ENCODE peak calls at places on chromosome 17, in seven cellular contexts. B is GM12878, R is neural progenitor cell, L is dorsolateral prefrontal cortex, E is thoracic aorta, M is ascending aorta, Z is colonic mucosa. W is an unnamed sample.

GRCh38 chr17:82970818-82971610 is 108.4 kb upstream of the METRNL start:
- DNase-seq in B (no peak), R (no peak), L (no peak), E (no peak), M (no peak), Z (peak; percentile 11), W (no peak)

GRCh38 chr17:68383120-68383442 is 74.2 kb downstream of the WIPI1 start:
- DNase-seq in B (no peak), R (no peak), L (no peak), E (no peak), M (no peak), Z (no peak), W (no peak)

GRCh38 chr17:37079735-37080134 is 131.0 kb downstream of the AATF start:
- DNase-seq in B (no peak), R (no peak), L (no peak), E (no peak), M (no peak), Z (no peak), W (no peak)

GRCh38 chr17:42920922-42921321 is 20.3 kb downstream of the G6PC1 start:
- DNase-seq in B (no peak), R (no peak), L (no peak), E (no peak), M (no peak), Z (no peak), W (no peak)

GRCh38 chr17:41211845-41212466 is 14.5 kb upstream of the KRTAP9-2 start:
- DNase-seq in B (no peak), R (no peak), L (no peak), E (no peak), M (no peak), Z (no peak), W (no peak)

GRCh38 chr17:48722924-48723554 is at the start of gene PRAC2:
- DNase-seq in B (no peak), R (peak; percentile 51), L (no peak), E (no peak), M (no peak), Z (peak; percentile 85), W (no peak)

GRCh38 chr17:19248923-19249574 is 11.9 kb downstream of the EPN2 start:
- DNase-seq in B (no peak), R (no peak), L (peak; percentile 50), E (no peak), M (peak; percentile 70), Z (no peak), W (no peak)

GRCh38 chr17:50586421-50587247 is 26.1 kb downstream of the CACNA1G start:
- DNase-seq in B (no peak), R (no peak), L (no peak), E (no peak), M (no peak), Z (no peak), W (no peak)

GRCh38 chr17:20995164-20995872 is 47.5 kb downstream of the USP22 start:
- DNase-seq in B (no peak), R (no peak), L (no peak), E (no peak), M (peak; percentile 50), Z (no peak), W (peak; percentile 36)

GRCh38 chr17:62707425-62707739 is 79.9 kb downstream of the MRC2 start:
- DNase-seq in B (no peak), R (no peak), L (no peak), E (no peak), M (peak; percentile 34), Z (no peak), W (no peak)

GRCh38 chr17:56594528-56595418 is 1.3 kb downstream of the NOG start:
- DNase-seq in B (no peak), R (peak; percentile 63), L (no peak), E (no peak), M (no peak), Z (no peak), W (peak; percentile 45)

GRCh38 chr17:80812362-80813088 is 179.1 kb upstream of the CHMP6 start:
- DNase-seq in B (no peak), R (no peak), L (no peak), E (no peak), M (peak; percentile 53), Z (no peak), W (no peak)

GRCh38 chr17:32458367-32458766 is 14.1 kb downstream of the PSMD11 start:
- DNase-seq in B (no peak), R (no peak), L (no peak), E (no peak), M (no peak), Z (no peak), W (no peak)

GRCh38 chr17:81094744-81095607 is 60.0 kb downstream of the BAIAP2 start:
- DNase-seq in B (peak; percentile 21), R (peak; percentile 88), L (peak; percentile 94), E (peak; percentile 78), M (peak; percentile 89), Z (peak; percentile 76), W (peak; percentile 92)

GRCh38 chr17:44314869-44315661 is 6.7 kb downstream of the RUNDC3A start:
- DNase-seq in B (no peak), R (peak; percentile 84), L (peak; percentile 65), E (no peak), M (no peak), Z (no peak), W (no peak)

GRCh38 chr17:38415250-38416194 is 12.7 kb upstream of the ARHGAP23 start:
- DNase-seq in B (peak; percentile 11), R (peak; percentile 61), L (no peak), E (no peak), M (no peak), Z (no peak), W (no peak)

GRCh38 chr17:43363181-43363925 is 35.4 kb upstream of the ARL4D start:
- DNase-seq in B (no peak), R (no peak), L (no peak), E (no peak), M (peak; percentile 62), Z (no peak), W (no peak)

GRCh38 chr17:65855245-65855644 is 293.8 kb upstream of the AXIN2 start:
- DNase-seq in B (no peak), R (no peak), L (no peak), E (no peak), M (no peak), Z (peak; percentile 36), W (no peak)

GRCh38 chr17:59046192-59046591 is 60.5 kb downstream of the TRIM37 start:
- DNase-seq in B (no peak), R (no peak), L (no peak), E (no peak), M (no peak), Z (no peak), W (no peak)

GRCh38 chr17:57916925-57917858 is 38.0 kb downstream of the CUEDC1 start:
- DNase-seq in B (no peak), R (no peak), L (no peak), E (no peak), M (no peak), Z (no peak), W (no peak)

GRCh38 chr17:73956595-73957465 is 246.6 kb upstream of the RPL38 start:
- DNase-seq in B (no peak), R (peak; percentile 90), L (peak; percentile 71), E (no peak), M (peak; percentile 53), Z (peak; percentile 74), W (peak; percentile 34)

GRCh38 chr17:29760279-29760721 is 137.6 kb upstream of the CORO6 start:
- DNase-seq in B (peak; percentile 85), R (peak; percentile 40), L (no peak), E (no peak), M (no peak), Z (no peak), W (no peak)

GRCh38 chr17:58186591-58186990 is 5.9 kb upstream of the EPX start:
- DNase-seq in B (no peak), R (no peak), L (no peak), E (no peak), M (peak; percentile 43), Z (no peak), W (no peak)

GRCh38 chr17:64326420-64327054 is 63.5 kb upstream of the TEX2 start:
- DNase-seq in B (no peak), R (no peak), L (no peak), E (peak; percentile 33), M (peak; percentile 90), Z (no peak), W (peak; percentile 81)

GRCh38 chr17:55294042-55294751 is 29.4 kb downstream of the HLF start:
- DNase-seq in B (no peak), R (no peak), L (no peak), E (no peak), M (no peak), Z (no peak), W (no peak)

DNA sequence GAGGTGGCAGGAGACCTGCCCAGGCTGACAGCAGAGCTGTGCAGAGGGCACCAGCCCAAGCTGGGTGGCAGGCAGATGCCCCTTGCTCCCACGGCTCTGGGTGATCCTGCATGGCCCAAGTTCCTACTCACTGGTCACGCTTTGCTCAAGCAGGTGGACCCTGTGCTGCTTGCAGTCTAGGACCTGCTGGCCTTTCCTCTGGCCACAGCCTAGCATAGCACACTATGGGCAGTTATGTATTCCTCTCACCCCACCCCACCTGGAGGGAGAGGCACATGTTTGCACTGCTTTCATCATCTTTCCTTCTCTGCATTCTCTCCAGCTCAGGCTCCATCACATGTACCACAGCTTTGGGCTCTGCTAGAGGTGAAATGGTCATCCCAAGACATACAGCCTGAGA is 19.6 kb upstream of the SREBF1 start:
- DNase-seq in B (no peak), R (no peak), L (no peak), E (no peak), M (no peak), Z (no peak), W (no peak)
- TF ChIP-seq CTCF in B (no peak), R (no peak), L (no peak), E (no peak), M (no peak), Z (no peak), W (no peak)

GRCh38 chr17:40129498-40129897 is 7.7 kb downstream of the MSL1 start:
- DNase-seq in B (no peak), R (no peak), L (no peak), E (no peak), M (no peak), Z (no peak), W (no peak)
- TF ChIP-seq CTCF in B (no peak), R (no peak), L (no peak), E (no peak), M (no peak), Z (no peak), W (no peak)

GRCh38 chr17:31013844-31014243 is 43.0 kb downstream of the RNF135 start:
- DNase-seq in B (no peak), R (no peak), L (no peak), E (no peak), M (no peak), Z (no peak), W (no peak)

GRCh38 chr17:31019004-31019403 is 48.2 kb downstream of the RNF135 start:
- DNase-seq in B (no peak), R (no peak), L (no peak), E (no peak), M (no peak), Z (no peak), W (no peak)

DNA sequence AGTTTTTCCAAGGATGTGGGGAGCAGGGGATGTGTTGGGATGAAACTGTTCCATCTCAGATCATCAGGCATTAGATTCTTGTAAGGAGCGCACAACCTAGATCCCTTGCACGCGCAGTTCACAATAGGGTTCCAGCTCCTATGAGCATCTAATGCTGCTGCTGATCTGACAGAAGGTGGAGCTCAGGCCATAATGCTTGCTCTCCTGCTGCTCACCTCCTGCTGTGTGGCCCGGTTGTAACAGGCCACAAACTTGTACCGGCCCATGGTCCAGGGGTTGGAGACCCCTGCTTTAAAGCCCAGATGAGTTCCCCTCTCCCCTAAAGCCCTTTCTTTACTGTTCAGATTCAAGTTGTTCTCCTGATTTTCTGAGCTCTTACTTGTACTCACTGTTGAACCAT is 44.8 kb downstream of the RNF135 start:
- DNase-seq in B (no peak), R (no peak), L (no peak), E (no peak), M (no peak), Z (no peak), W (no peak)
- TF ChIP-seq CTCF in B (no peak), R (no peak), L (no peak), E (no peak), M (no peak), Z (no peak), W (no peak)

GRCh38 chr17:77140166-77140877 is 447 bp upstream of the SEC14L1 start:
- DNase-seq in B (peak; percentile 93), R (peak; percentile 99), L (peak; percentile 99), E (peak; percentile 93), M (peak; percentile 100), Z (peak; percentile 100), W (peak; percentile 100)
- TF ChIP-seq CTCF in B (no peak), R (no peak), L (peak; percentile 30), E (peak; percentile 12), M (no peak), Z (no peak), W (no peak)